ENCODE peak calls at places on chromosomes 12 and 14, in nine cellular contexts. One of them, this sample, is unnamed.

GRCh38 chr14:76152333-76152681 is 585 bp downstream of the GPATCH2L start:
- DNase-seq in endothelial cell of umbilical vein: peak
- DNase-seq in CD8-positive, alpha-beta T cell: peak
- DNase-seq in foreskin keratinocyte: peak
- DNase-seq in tibial nerve: peak
- DNase-seq in PC-3: peak
- DNase-seq in IMR-90: peak
- DNase-seq in left ventricle myocardium inferior: peak
- DNase-seq in suprapubic skin: peak
- DNase-seq in this sample: peak

GRCh38 chr12:64273527-64274403 is 51.7 kb upstream of the KICS2 start:
- DNase-seq in endothelial cell of umbilical vein: peak
- DNase-seq in CD8-positive, alpha-beta T cell: no peak
- DNase-seq in foreskin keratinocyte: no peak
- DNase-seq in tibial nerve: no peak
- DNase-seq in PC-3: peak
- DNase-seq in IMR-90: no peak
- DNase-seq in left ventricle myocardium inferior: no peak
- DNase-seq in suprapubic skin: no peak
- DNase-seq in this sample: no peak

GRCh38 chr12:28536088-28536487 is 345.8 kb downstream of the CCDC91 start:
- DNase-seq in endothelial cell of umbilical vein: no peak
- DNase-seq in CD8-positive, alpha-beta T cell: no peak
- DNase-seq in foreskin keratinocyte: no peak
- DNase-seq in tibial nerve: no peak
- DNase-seq in PC-3: peak
- DNase-seq in IMR-90: peak
- DNase-seq in left ventricle myocardium inferior: no peak
- DNase-seq in suprapubic skin: no peak
- DNase-seq in this sample: no peak

GRCh38 chr12:92973614-92974013 is 44.5 kb upstream of the EEA1 start:
- DNase-seq in endothelial cell of umbilical vein: no peak
- DNase-seq in CD8-positive, alpha-beta T cell: no peak
- DNase-seq in foreskin keratinocyte: peak
- DNase-seq in tibial nerve: no peak
- DNase-seq in PC-3: peak
- DNase-seq in IMR-90: peak
- DNase-seq in left ventricle myocardium inferior: no peak
- DNase-seq in suprapubic skin: no peak
- DNase-seq in this sample: peak

GRCh38 chr12:4526923-4527546 is 11.7 kb upstream of the RAD51AP1 start:
- DNase-seq in endothelial cell of umbilical vein: peak
- DNase-seq in CD8-positive, alpha-beta T cell: no peak
- DNase-seq in foreskin keratinocyte: no peak
- DNase-seq in tibial nerve: no peak
- DNase-seq in PC-3: peak
- DNase-seq in IMR-90: peak
- DNase-seq in left ventricle myocardium inferior: no peak
- DNase-seq in suprapubic skin: no peak
- DNase-seq in this sample: no peak

GRCh38 chr12:114444422-114445279 is 38.7 kb upstream of the TBX5 start:
- DNase-seq in endothelial cell of umbilical vein: no peak
- DNase-seq in CD8-positive, alpha-beta T cell: no peak
- DNase-seq in foreskin keratinocyte: no peak
- DNase-seq in tibial nerve: no peak
- DNase-seq in PC-3: no peak
- DNase-seq in IMR-90: no peak
- DNase-seq in left ventricle myocardium inferior: no peak
- DNase-seq in suprapubic skin: no peak
- DNase-seq in this sample: no peak

GRCh38 chr14:99534863-99535262 is 53.7 kb downstream of the CCNK start:
- DNase-seq in endothelial cell of umbilical vein: no peak
- DNase-seq in CD8-positive, alpha-beta T cell: no peak
- DNase-seq in foreskin keratinocyte: no peak
- DNase-seq in tibial nerve: no peak
- DNase-seq in PC-3: no peak
- DNase-seq in IMR-90: no peak
- DNase-seq in left ventricle myocardium inferior: peak
- DNase-seq in suprapubic skin: no peak
- DNase-seq in this sample: no peak

GRCh38 chr12:76037130-76038105 is 5.8 kb upstream of the PHLDA1 start:
- DNase-seq in endothelial cell of umbilical vein: peak
- DNase-seq in CD8-positive, alpha-beta T cell: peak
- DNase-seq in foreskin keratinocyte: no peak
- DNase-seq in tibial nerve: peak
- DNase-seq in PC-3: peak
- DNase-seq in IMR-90: peak
- DNase-seq in left ventricle myocardium inferior: no peak
- DNase-seq in suprapubic skin: no peak
- DNase-seq in this sample: no peak

GRCh38 chr12:75439930-75440329 is 40.6 kb upstream of the GLIPR1 start:
- DNase-seq in endothelial cell of umbilical vein: no peak
- DNase-seq in CD8-positive, alpha-beta T cell: no peak
- DNase-seq in foreskin keratinocyte: no peak
- DNase-seq in tibial nerve: no peak
- DNase-seq in PC-3: no peak
- DNase-seq in IMR-90: no peak
- DNase-seq in left ventricle myocardium inferior: no peak
- DNase-seq in suprapubic skin: no peak
- DNase-seq in this sample: no peak

GRCh38 chr12:1122803-1123202 is 131.8 kb downstream of the ERC1 start:
- DNase-seq in endothelial cell of umbilical vein: no peak
- DNase-seq in CD8-positive, alpha-beta T cell: peak
- DNase-seq in foreskin keratinocyte: no peak
- DNase-seq in tibial nerve: no peak
- DNase-seq in PC-3: no peak
- DNase-seq in IMR-90: no peak
- DNase-seq in left ventricle myocardium inferior: no peak
- DNase-seq in suprapubic skin: no peak
- DNase-seq in this sample: no peak

GRCh38 chr14:56718312-56718711 is 92.0 kb downstream of the OTX2 start:
- DNase-seq in endothelial cell of umbilical vein: no peak
- DNase-seq in CD8-positive, alpha-beta T cell: no peak
- DNase-seq in foreskin keratinocyte: no peak
- DNase-seq in tibial nerve: no peak
- DNase-seq in PC-3: no peak
- DNase-seq in IMR-90: no peak
- DNase-seq in left ventricle myocardium inferior: no peak
- DNase-seq in suprapubic skin: no peak
- DNase-seq in this sample: no peak

GRCh38 chr14:68938515-68939423 is 40.3 kb downstream of the ACTN1 start:
- DNase-seq in endothelial cell of umbilical vein: peak
- DNase-seq in CD8-positive, alpha-beta T cell: no peak
- DNase-seq in foreskin keratinocyte: no peak
- DNase-seq in tibial nerve: no peak
- DNase-seq in PC-3: no peak
- DNase-seq in IMR-90: peak
- DNase-seq in left ventricle myocardium inferior: peak
- DNase-seq in suprapubic skin: no peak
- DNase-seq in this sample: no peak

GRCh38 chr14:68939424-68939892 is 39.6 kb downstream of the ACTN1 start:
- DNase-seq in endothelial cell of umbilical vein: no peak
- DNase-seq in CD8-positive, alpha-beta T cell: no peak
- DNase-seq in foreskin keratinocyte: no peak
- DNase-seq in tibial nerve: no peak
- DNase-seq in PC-3: no peak
- DNase-seq in IMR-90: no peak
- DNase-seq in left ventricle myocardium inferior: no peak
- DNase-seq in suprapubic skin: no peak
- DNase-seq in this sample: no peak

GRCh38 chr14:68941820-68942219 is 37.3 kb downstream of the ACTN1 start:
- DNase-seq in endothelial cell of umbilical vein: peak
- DNase-seq in CD8-positive, alpha-beta T cell: no peak
- DNase-seq in foreskin keratinocyte: peak
- DNase-seq in tibial nerve: no peak
- DNase-seq in PC-3: peak
- DNase-seq in IMR-90: peak
- DNase-seq in left ventricle myocardium inferior: peak
- DNase-seq in suprapubic skin: no peak
- DNase-seq in this sample: peak

GRCh38 chr14:68940614-68941185 is 38.4 kb downstream of the ACTN1 start:
- DNase-seq in endothelial cell of umbilical vein: no peak
- DNase-seq in CD8-positive, alpha-beta T cell: no peak
- DNase-seq in foreskin keratinocyte: no peak
- DNase-seq in tibial nerve: no peak
- DNase-seq in PC-3: no peak
- DNase-seq in IMR-90: no peak
- DNase-seq in left ventricle myocardium inferior: no peak
- DNase-seq in suprapubic skin: no peak
- DNase-seq in this sample: no peak

DNA sequence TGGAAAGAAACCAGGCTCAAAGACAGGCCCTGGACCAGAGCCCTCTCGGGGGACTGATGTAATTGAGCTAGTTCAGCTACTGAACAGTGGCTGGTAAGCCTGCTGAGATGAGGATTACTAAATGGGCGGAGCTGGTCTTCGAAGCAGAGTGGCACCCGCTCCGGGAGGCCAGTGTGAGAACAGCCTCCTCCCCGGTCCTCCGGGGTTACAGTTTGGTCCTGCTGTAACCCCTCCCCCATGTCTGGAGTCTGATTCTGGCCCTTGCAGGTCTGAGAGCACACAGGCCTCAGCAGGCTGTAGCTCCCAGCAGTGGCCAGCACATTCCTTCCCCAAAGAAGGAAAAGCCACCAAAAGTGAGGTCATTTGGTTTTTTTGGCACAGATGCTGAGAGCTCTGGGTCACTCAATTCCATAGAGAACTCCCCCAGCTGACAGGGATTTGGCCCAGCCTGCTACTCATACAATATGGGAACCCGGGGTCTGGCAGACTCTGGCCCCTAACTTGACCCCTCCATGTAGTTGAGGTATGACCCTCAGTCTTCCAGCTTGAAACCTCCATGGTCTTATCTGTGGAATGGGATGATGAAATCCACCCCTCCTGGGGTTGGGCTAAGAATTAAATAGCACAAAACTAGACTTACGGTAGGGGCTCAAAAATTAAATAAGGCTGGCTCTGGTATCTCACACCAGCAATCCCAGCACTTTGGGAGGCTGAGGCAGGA is 39.0 kb downstream of the ACTN1 start:
- DNase-seq in endothelial cell of umbilical vein: peak
- DNase-seq in CD8-positive, alpha-beta T cell: no peak
- DNase-seq in foreskin keratinocyte: peak
- DNase-seq in tibial nerve: peak
- DNase-seq in PC-3: peak
- DNase-seq in IMR-90: peak
- DNase-seq in left ventricle myocardium inferior: peak
- DNase-seq in suprapubic skin: no peak
- DNase-seq in this sample: peak
- H3K27ac ChIP-seq in endothelial cell of umbilical vein: peak
- H3K27ac ChIP-seq in CD8-positive, alpha-beta T cell: peak
- H3K27ac ChIP-seq in foreskin keratinocyte: no peak
- H3K27ac ChIP-seq in tibial nerve: peak
- H3K27ac ChIP-seq in PC-3: no peak
- H3K27ac ChIP-seq in IMR-90: peak
- H3K27ac ChIP-seq in left ventricle myocardium inferior: peak
- H3K27ac ChIP-seq in suprapubic skin: peak
- H3K27ac ChIP-seq in this sample: peak

DNA sequence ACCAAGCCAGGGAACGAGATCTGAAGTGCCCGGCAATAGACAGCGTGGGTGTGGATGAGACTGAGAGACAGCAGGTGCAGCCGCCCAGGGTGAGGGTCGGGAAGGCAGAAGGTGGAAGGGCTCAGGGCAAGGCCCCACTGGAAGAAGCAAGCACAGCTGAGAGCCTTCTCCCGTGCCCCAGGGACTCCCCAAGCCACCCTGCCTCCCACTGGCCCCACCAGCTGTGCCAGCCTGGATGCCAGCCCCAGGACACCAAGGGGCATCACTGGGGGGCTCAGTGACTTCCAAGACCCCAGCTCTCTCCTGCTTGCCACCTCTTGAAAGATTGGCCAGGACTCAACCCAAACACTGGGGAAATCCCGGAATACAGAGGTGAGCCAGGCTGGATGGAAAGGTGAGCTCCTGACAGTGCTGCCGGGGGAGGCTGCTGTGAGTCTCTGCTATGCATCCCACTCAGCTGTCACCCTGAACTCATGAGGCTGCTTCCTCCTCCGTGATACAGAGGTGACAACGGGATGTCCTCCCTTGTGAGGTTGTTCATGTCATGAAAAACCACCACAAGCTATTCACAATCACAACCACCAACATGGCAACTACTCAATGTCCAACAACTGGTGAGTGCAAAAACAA is 13.8 kb downstream of the TESC start:
- DNase-seq in endothelial cell of umbilical vein: no peak
- DNase-seq in CD8-positive, alpha-beta T cell: no peak
- DNase-seq in foreskin keratinocyte: no peak
- DNase-seq in tibial nerve: no peak
- DNase-seq in PC-3: no peak
- DNase-seq in IMR-90: no peak
- DNase-seq in left ventricle myocardium inferior: no peak
- DNase-seq in suprapubic skin: no peak
- DNase-seq in this sample: no peak
- H3K27ac ChIP-seq in endothelial cell of umbilical vein: no peak
- H3K27ac ChIP-seq in CD8-positive, alpha-beta T cell: no peak
- H3K27ac ChIP-seq in foreskin keratinocyte: no peak
- H3K27ac ChIP-seq in tibial nerve: no peak
- H3K27ac ChIP-seq in PC-3: no peak
- H3K27ac ChIP-seq in IMR-90: no peak
- H3K27ac ChIP-seq in left ventricle myocardium inferior: peak
- H3K27ac ChIP-seq in suprapubic skin: no peak
- H3K27ac ChIP-seq in this sample: no peak

DNA sequence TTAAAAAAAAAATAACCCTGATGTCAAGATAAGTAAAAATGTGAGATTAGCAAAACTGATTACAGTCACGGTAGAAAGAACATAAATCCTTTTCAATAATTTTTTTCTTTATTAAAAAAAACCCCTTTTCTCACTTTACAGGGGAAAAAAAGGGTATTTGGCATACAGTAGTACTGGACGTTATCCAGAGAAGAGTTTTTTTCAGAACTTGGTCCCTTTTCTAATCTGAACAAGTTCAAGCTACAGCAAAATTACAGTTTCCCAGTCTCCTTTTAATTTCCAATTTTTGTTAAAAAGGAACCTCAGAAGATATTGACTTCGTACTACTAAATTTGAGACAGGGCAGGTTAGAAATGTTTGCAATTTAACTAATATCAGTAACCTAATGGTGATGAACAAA is 134.7 kb upstream of the DCN start:
- DNase-seq in endothelial cell of umbilical vein: no peak
- DNase-seq in CD8-positive, alpha-beta T cell: no peak
- DNase-seq in foreskin keratinocyte: no peak
- DNase-seq in tibial nerve: no peak
- DNase-seq in PC-3: no peak
- DNase-seq in IMR-90: no peak
- DNase-seq in left ventricle myocardium inferior: no peak
- DNase-seq in suprapubic skin: no peak
- DNase-seq in this sample: no peak
- H3K27ac ChIP-seq in endothelial cell of umbilical vein: no peak
- H3K27ac ChIP-seq in CD8-positive, alpha-beta T cell: no peak
- H3K27ac ChIP-seq in foreskin keratinocyte: no peak
- H3K27ac ChIP-seq in tibial nerve: no peak
- H3K27ac ChIP-seq in PC-3: no peak
- H3K27ac ChIP-seq in IMR-90: peak
- H3K27ac ChIP-seq in left ventricle myocardium inferior: peak
- H3K27ac ChIP-seq in suprapubic skin: peak
- H3K27ac ChIP-seq in this sample: no peak

DNA sequence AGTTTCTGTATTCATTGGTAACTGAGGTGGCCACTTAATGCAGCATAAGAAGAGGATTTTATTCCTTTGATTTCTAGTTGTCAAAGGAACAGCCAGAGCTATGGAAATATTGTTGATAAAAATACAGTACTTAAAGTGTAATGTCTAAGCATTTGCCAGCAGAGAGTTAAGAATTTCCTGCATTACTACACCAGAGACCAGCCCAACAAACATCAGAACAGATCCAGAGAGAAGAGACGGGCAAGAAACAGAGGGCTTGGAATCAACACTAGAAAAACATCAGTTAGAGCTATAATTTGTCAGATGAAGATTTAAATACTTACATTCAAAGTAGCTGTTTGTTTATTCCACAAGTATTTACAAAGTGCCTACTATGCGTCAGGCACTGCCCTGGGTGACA is 77.9 kb downstream of the ST8SIA1 start:
- DNase-seq in endothelial cell of umbilical vein: no peak
- DNase-seq in CD8-positive, alpha-beta T cell: no peak
- DNase-seq in foreskin keratinocyte: no peak
- DNase-seq in tibial nerve: no peak
- DNase-seq in PC-3: no peak
- DNase-seq in IMR-90: no peak
- DNase-seq in left ventricle myocardium inferior: no peak
- DNase-seq in suprapubic skin: no peak
- DNase-seq in this sample: no peak
- H3K27ac ChIP-seq in endothelial cell of umbilical vein: no peak
- H3K27ac ChIP-seq in CD8-positive, alpha-beta T cell: no peak
- H3K27ac ChIP-seq in foreskin keratinocyte: no peak
- H3K27ac ChIP-seq in tibial nerve: no peak
- H3K27ac ChIP-seq in PC-3: no peak
- H3K27ac ChIP-seq in IMR-90: no peak
- H3K27ac ChIP-seq in left ventricle myocardium inferior: no peak
- H3K27ac ChIP-seq in suprapubic skin: no peak
- H3K27ac ChIP-seq in this sample: no peak